ENCODE peak calls at places on chromosome 10, in nine cellular contexts. One of them, this sample, is unnamed.

GRCh38 chr10:990808-991207 is 2.6 kb downstream of the GTPBP4 start:
- DNase-seq in pancreas: no peak
- DNase-seq in breast epithelium: no peak
- DNase-seq in AG04450: no peak
- DNase-seq in neural crest cell: no peak
- DNase-seq in fibroblast of the aortic adventitia: no peak
- DNase-seq in GM10248: no peak
- DNase-seq in HFF-Myc: no peak
- DNase-seq in colonic mucosa: no peak
- DNase-seq in this sample: no peak

GRCh38 chr10:29646238-29646902 is 11.6 kb upstream of the SVIL start:
- DNase-seq in GM10248: no peak
- DNase-seq in HFF-Myc: peak; percentile 44
- DNase-seq in pancreas: no peak
- DNase-seq in colonic mucosa: no peak
- DNase-seq in neural crest cell: no peak
- DNase-seq in breast epithelium: peak; percentile 65
- DNase-seq in fibroblast of the aortic adventitia: peak; percentile 97
- DNase-seq in AG04450: no peak
- DNase-seq in this sample: peak; percentile 44

GRCh38 chr10:36675458-36675880 is 449.9 kb upstream of the ANKRD30A start:
- DNase-seq in fibroblast of the aortic adventitia: peak; percentile 90
- DNase-seq in GM10248: no peak
- DNase-seq in HFF-Myc: no peak
- DNase-seq in AG04450: no peak
- DNase-seq in breast epithelium: no peak
- DNase-seq in pancreas: no peak
- DNase-seq in colonic mucosa: no peak
- DNase-seq in neural crest cell: no peak
- DNase-seq in this sample: no peak

GRCh38 chr10:116053910-116054309 is 219.1 kb downstream of the GFRA1 start:
- DNase-seq in GM10248: no peak
- DNase-seq in neural crest cell: no peak
- DNase-seq in breast epithelium: no peak
- DNase-seq in HFF-Myc: no peak
- DNase-seq in AG04450: no peak
- DNase-seq in fibroblast of the aortic adventitia: no peak
- DNase-seq in pancreas: no peak
- DNase-seq in colonic mucosa: no peak
- DNase-seq in this sample: no peak

GRCh38 chr10:79339266-79339665 is 8.0 kb upstream of the PPIF start:
- DNase-seq in pancreas: no peak
- DNase-seq in AG04450: no peak
- DNase-seq in HFF-Myc: no peak
- DNase-seq in fibroblast of the aortic adventitia: no peak
- DNase-seq in breast epithelium: no peak
- DNase-seq in neural crest cell: no peak
- DNase-seq in colonic mucosa: no peak
- DNase-seq in GM10248: no peak
- DNase-seq in this sample: no peak

GRCh38 chr10:126156012-126156411 is 232.3 kb downstream of the ADAM12 start:
- DNase-seq in HFF-Myc: no peak
- DNase-seq in breast epithelium: no peak
- DNase-seq in GM10248: no peak
- DNase-seq in neural crest cell: no peak
- DNase-seq in fibroblast of the aortic adventitia: no peak
- DNase-seq in pancreas: no peak
- DNase-seq in AG04450: no peak
- DNase-seq in colonic mucosa: no peak
- DNase-seq in this sample: no peak

GRCh38 chr10:86376403-86376802 is 9.8 kb upstream of the GRID1 start:
- DNase-seq in neural crest cell: no peak
- DNase-seq in fibroblast of the aortic adventitia: no peak
- DNase-seq in HFF-Myc: no peak
- DNase-seq in colonic mucosa: peak; percentile 10
- DNase-seq in breast epithelium: no peak
- DNase-seq in GM10248: no peak
- DNase-seq in pancreas: peak; percentile 58
- DNase-seq in AG04450: no peak
- DNase-seq in this sample: no peak

GRCh38 chr10:660980-661890 is 28.2 kb downstream of the DIP2C start:
- DNase-seq in HFF-Myc: no peak
- DNase-seq in breast epithelium: no peak
- DNase-seq in neural crest cell: no peak
- DNase-seq in fibroblast of the aortic adventitia: no peak
- DNase-seq in colonic mucosa: peak; percentile 67
- DNase-seq in pancreas: no peak
- DNase-seq in GM10248: no peak
- DNase-seq in AG04450: no peak
- DNase-seq in this sample: no peak

GRCh38 chr10:117631276-117632151 is 89.0 kb downstream of the EMX2 start:
- DNase-seq in colonic mucosa: no peak
- DNase-seq in pancreas: no peak
- DNase-seq in GM10248: no peak
- DNase-seq in breast epithelium: no peak
- DNase-seq in AG04450: no peak
- DNase-seq in neural crest cell: no peak
- DNase-seq in fibroblast of the aortic adventitia: no peak
- DNase-seq in HFF-Myc: no peak
- DNase-seq in this sample: no peak

GRCh38 chr10:131617113-131617877 is 283.5 kb upstream of the PPP2R2D start:
- DNase-seq in AG04450: no peak
- DNase-seq in HFF-Myc: no peak
- DNase-seq in neural crest cell: peak; percentile 42
- DNase-seq in GM10248: no peak
- DNase-seq in fibroblast of the aortic adventitia: no peak
- DNase-seq in breast epithelium: no peak
- DNase-seq in colonic mucosa: no peak
- DNase-seq in pancreas: no peak
- DNase-seq in this sample: no peak

GRCh38 chr10:63720072-63720537 is 198.9 kb downstream of the REEP3 start:
- DNase-seq in AG04450: no peak
- DNase-seq in neural crest cell: peak; percentile 21
- DNase-seq in colonic mucosa: peak; percentile 69
- DNase-seq in HFF-Myc: no peak
- DNase-seq in GM10248: peak; percentile 41
- DNase-seq in pancreas: no peak
- DNase-seq in fibroblast of the aortic adventitia: peak; percentile 62
- DNase-seq in breast epithelium: peak; percentile 59
- DNase-seq in this sample: peak; percentile 66

GRCh38 chr10:121087129-121087528 is 236.0 kb downstream of the WDR11 start:
- DNase-seq in GM10248: no peak
- DNase-seq in AG04450: no peak
- DNase-seq in colonic mucosa: no peak
- DNase-seq in neural crest cell: no peak
- DNase-seq in breast epithelium: no peak
- DNase-seq in pancreas: no peak
- DNase-seq in fibroblast of the aortic adventitia: no peak
- DNase-seq in HFF-Myc: no peak
- DNase-seq in this sample: no peak

GRCh38 chr10:121087688-121088087 is 236.5 kb downstream of the WDR11 start:
- DNase-seq in fibroblast of the aortic adventitia: no peak
- DNase-seq in HFF-Myc: no peak
- DNase-seq in breast epithelium: no peak
- DNase-seq in colonic mucosa: no peak
- DNase-seq in pancreas: no peak
- DNase-seq in neural crest cell: no peak
- DNase-seq in AG04450: no peak
- DNase-seq in GM10248: no peak
- DNase-seq in this sample: no peak

GRCh38 chr10:121085386-121085785 is 234.2 kb downstream of the WDR11 start:
- DNase-seq in fibroblast of the aortic adventitia: no peak
- DNase-seq in AG04450: no peak
- DNase-seq in colonic mucosa: no peak
- DNase-seq in HFF-Myc: no peak
- DNase-seq in GM10248: no peak
- DNase-seq in breast epithelium: no peak
- DNase-seq in pancreas: no peak
- DNase-seq in neural crest cell: no peak
- DNase-seq in this sample: no peak

GRCh38 chr10:121089434-121089833 is 238.3 kb downstream of the WDR11 start:
- DNase-seq in neural crest cell: no peak
- DNase-seq in breast epithelium: no peak
- DNase-seq in HFF-Myc: no peak
- DNase-seq in fibroblast of the aortic adventitia: no peak
- DNase-seq in colonic mucosa: no peak
- DNase-seq in pancreas: no peak
- DNase-seq in AG04450: no peak
- DNase-seq in GM10248: no peak
- DNase-seq in this sample: no peak

GRCh38 chr10:121088524-121088923 is 237.4 kb downstream of the WDR11 start:
- DNase-seq in pancreas: no peak
- DNase-seq in HFF-Myc: no peak
- DNase-seq in AG04450: no peak
- DNase-seq in breast epithelium: no peak
- DNase-seq in colonic mucosa: no peak
- DNase-seq in GM10248: no peak
- DNase-seq in fibroblast of the aortic adventitia: no peak
- DNase-seq in neural crest cell: no peak
- DNase-seq in this sample: no peak
- TF ChIP-seq CTCF in pancreas: no peak
- TF ChIP-seq CTCF in HFF-Myc: no peak
- TF ChIP-seq CTCF in AG04450: no peak
- TF ChIP-seq CTCF in breast epithelium: no peak
- TF ChIP-seq CTCF in colonic mucosa: no peak
- TF ChIP-seq CTCF in GM10248: no peak
- TF ChIP-seq CTCF in fibroblast of the aortic adventitia: no peak
- TF ChIP-seq CTCF in neural crest cell: peak; percentile 51
- TF ChIP-seq CTCF in this sample: no peak

DNA sequence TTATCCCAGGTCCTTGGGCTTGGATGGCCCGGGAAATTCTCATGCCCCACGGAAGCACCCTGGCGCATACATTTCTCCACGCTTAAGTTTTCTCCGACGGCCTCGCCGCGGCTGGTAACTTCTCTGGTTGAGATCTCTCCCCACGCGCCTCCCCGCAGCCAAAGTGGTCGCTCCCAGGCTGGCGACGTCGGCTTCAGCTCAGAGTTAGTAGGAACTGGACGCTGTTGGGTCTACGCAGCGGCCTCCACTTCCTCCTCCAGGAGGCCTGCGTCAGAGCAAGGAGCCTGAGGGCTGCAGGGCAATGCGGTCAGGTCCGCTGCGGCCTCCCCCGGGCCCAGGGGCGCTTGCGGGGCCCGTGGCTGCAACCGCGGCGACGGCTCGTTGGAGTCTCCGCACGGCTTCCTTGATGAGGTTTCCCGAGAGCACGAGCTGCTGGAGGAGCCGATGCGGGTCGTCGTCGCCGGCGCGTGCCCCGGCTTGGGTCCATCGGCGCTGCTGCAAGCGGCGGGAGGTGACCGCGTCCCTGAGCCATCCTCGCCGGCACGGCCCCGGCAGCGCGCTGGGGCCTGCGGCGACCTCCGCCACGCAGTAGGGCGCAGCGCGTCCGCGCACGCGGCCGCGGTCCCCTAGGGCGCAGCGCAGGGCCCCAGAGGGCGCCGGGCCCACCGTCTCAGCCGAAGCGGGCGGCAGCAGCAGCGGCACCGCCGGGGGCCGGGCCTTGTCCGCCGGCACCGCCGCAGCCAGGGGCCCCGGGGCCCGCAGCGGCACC is 744 bp downstream of the FRAT2 start:
- DNase-seq in neural crest cell: peak; percentile 34
- DNase-seq in breast epithelium: no peak
- DNase-seq in AG04450: no peak
- DNase-seq in colonic mucosa: peak; percentile 55
- DNase-seq in pancreas: peak; percentile 77
- DNase-seq in HFF-Myc: no peak
- DNase-seq in fibroblast of the aortic adventitia: peak; percentile 48
- DNase-seq in GM10248: no peak
- DNase-seq in this sample: peak; percentile 61
- TF ChIP-seq CTCF in neural crest cell: no peak
- TF ChIP-seq CTCF in breast epithelium: no peak
- TF ChIP-seq CTCF in AG04450: peak; percentile 1
- TF ChIP-seq CTCF in colonic mucosa: no peak
- TF ChIP-seq CTCF in pancreas: no peak
- TF ChIP-seq CTCF in HFF-Myc: no peak
- TF ChIP-seq CTCF in fibroblast of the aortic adventitia: no peak
- TF ChIP-seq CTCF in GM10248: no peak
- TF ChIP-seq CTCF in this sample: no peak

GRCh38 chr10:119246862-119247549 is 39.6 kb downstream of the GRK5 start:
- DNase-seq in colonic mucosa: no peak
- DNase-seq in HFF-Myc: peak; percentile 79
- DNase-seq in breast epithelium: no peak
- DNase-seq in GM10248: no peak
- DNase-seq in pancreas: no peak
- DNase-seq in fibroblast of the aortic adventitia: peak; percentile 95
- DNase-seq in neural crest cell: no peak
- DNase-seq in AG04450: peak; percentile 81
- DNase-seq in this sample: no peak
- TF ChIP-seq CTCF in colonic mucosa: no peak
- TF ChIP-seq CTCF in HFF-Myc: no peak
- TF ChIP-seq CTCF in breast epithelium: no peak
- TF ChIP-seq CTCF in GM10248: no peak
- TF ChIP-seq CTCF in pancreas: no peak
- TF ChIP-seq CTCF in fibroblast of the aortic adventitia: no peak
- TF ChIP-seq CTCF in neural crest cell: no peak
- TF ChIP-seq CTCF in AG04450: no peak
- TF ChIP-seq CTCF in this sample: no peak

DNA sequence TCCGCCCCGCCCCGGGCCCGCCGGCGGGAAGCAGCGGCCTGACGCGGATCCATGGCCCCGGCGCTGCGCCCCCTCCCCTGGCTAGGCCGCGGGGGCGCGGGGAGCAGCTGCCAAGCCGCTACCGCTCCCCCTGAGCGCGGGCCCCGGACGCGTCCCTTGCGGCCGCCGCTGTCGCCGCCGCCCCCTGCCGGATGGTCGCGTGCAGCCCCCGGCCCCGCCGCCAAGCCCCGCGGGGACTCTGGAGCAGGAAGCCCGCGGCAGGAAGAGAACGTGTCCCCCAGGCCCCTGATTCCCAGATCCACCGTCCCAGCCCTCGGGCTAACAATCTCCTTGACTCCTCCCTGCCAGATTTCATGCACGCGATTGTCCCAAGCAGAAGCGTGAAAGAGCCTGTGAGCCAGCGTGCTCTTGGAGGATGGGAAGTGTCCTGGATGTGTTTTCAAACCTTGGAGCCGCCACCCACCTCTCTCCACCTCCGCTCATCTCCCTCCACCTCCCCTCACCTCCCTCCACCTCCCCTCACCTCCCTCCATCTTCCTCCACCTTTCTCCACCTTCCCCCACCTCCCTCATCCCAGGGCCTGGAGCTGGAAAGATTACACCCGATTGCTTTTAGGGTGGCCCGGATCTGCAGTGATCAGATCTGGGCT is 419 bp upstream of the PRTFDC1 start:
- DNase-seq in breast epithelium: peak; percentile 30
- DNase-seq in pancreas: peak; percentile 52
- DNase-seq in fibroblast of the aortic adventitia: peak; percentile 82
- DNase-seq in colonic mucosa: peak; percentile 53
- DNase-seq in AG04450: no peak
- DNase-seq in GM10248: peak; percentile 63
- DNase-seq in neural crest cell: peak; percentile 62
- DNase-seq in HFF-Myc: peak; percentile 41
- DNase-seq in this sample: peak; percentile 43
- TF ChIP-seq CTCF in breast epithelium: no peak
- TF ChIP-seq CTCF in pancreas: peak; percentile 16
- TF ChIP-seq CTCF in fibroblast of the aortic adventitia: no peak
- TF ChIP-seq CTCF in colonic mucosa: peak; percentile 25
- TF ChIP-seq CTCF in AG04450: no peak
- TF ChIP-seq CTCF in GM10248: peak; percentile 68
- TF ChIP-seq CTCF in neural crest cell: peak; percentile 61
- TF ChIP-seq CTCF in HFF-Myc: no peak
- TF ChIP-seq CTCF in this sample: peak; percentile 43

This sample was measured in activated CD8-positive, alpha-beta T cell treated with anti-CD3 and anti-CD28 coated beads for 36 hours.